ENCODE peak calls at places on chromosomes 1 and 21, in eight cellular contexts. One of them, this sample, is unnamed.

GRCh38 chr1:201501144-201501543 is 5.8 kb downstream of the CSRP1 start:
- DNase-seq in naive thymus-derived CD4-positive, alpha-beta T cell: no peak
- DNase-seq in HS-5: no peak
- DNase-seq in omental fat pad: no peak
- DNase-seq in AG09309: no peak
- DNase-seq in NCI-H2107: no peak
- DNase-seq in CD8-positive, alpha-beta T cell: no peak
- DNase-seq in activated CD4-positive, alpha-beta T cell treated with anti-CD3 and anti-CD28 coated beads, Interleukin-2, amount 10 ng/mL, durations not matched to agents 7 days and 5 days: no peak
- DNase-seq in this sample: no peak

GRCh38 chr1:27648602-27649305 is 13.8 kb upstream of the FGR start:
- DNase-seq in naive thymus-derived CD4-positive, alpha-beta T cell: no peak
- DNase-seq in HS-5: no peak
- DNase-seq in omental fat pad: no peak
- DNase-seq in AG09309: no peak
- DNase-seq in NCI-H2107: no peak
- DNase-seq in CD8-positive, alpha-beta T cell: no peak
- DNase-seq in activated CD4-positive, alpha-beta T cell treated with anti-CD3 and anti-CD28 coated beads, Interleukin-2, amount 10 ng/mL, durations not matched to agents 7 days and 5 days: no peak
- DNase-seq in this sample: no peak

GRCh38 chr21:37534431-37534830 is 167.9 kb downstream of the DYRK1A start:
- DNase-seq in naive thymus-derived CD4-positive, alpha-beta T cell: no peak
- DNase-seq in HS-5: no peak
- DNase-seq in omental fat pad: no peak
- DNase-seq in AG09309: no peak
- DNase-seq in NCI-H2107: no peak
- DNase-seq in CD8-positive, alpha-beta T cell: no peak
- DNase-seq in activated CD4-positive, alpha-beta T cell treated with anti-CD3 and anti-CD28 coated beads, Interleukin-2, amount 10 ng/mL, durations not matched to agents 7 days and 5 days: no peak
- DNase-seq in this sample: no peak

GRCh38 chr1:228339766-228340685 is 66.6 kb downstream of the TRIM11 start:
- DNase-seq in naive thymus-derived CD4-positive, alpha-beta T cell: no peak
- DNase-seq in HS-5: no peak
- DNase-seq in omental fat pad: no peak
- DNase-seq in AG09309: no peak
- DNase-seq in NCI-H2107: no peak
- DNase-seq in CD8-positive, alpha-beta T cell: no peak
- DNase-seq in activated CD4-positive, alpha-beta T cell treated with anti-CD3 and anti-CD28 coated beads, Interleukin-2, amount 10 ng/mL, durations not matched to agents 7 days and 5 days: no peak
- DNase-seq in this sample: no peak

GRCh38 chr1:237470712-237471310 is 419.9 kb downstream of the ZP4 start:
- DNase-seq in naive thymus-derived CD4-positive, alpha-beta T cell: no peak
- DNase-seq in HS-5: no peak
- DNase-seq in omental fat pad: no peak
- DNase-seq in AG09309: no peak
- DNase-seq in NCI-H2107: no peak
- DNase-seq in CD8-positive, alpha-beta T cell: no peak
- DNase-seq in activated CD4-positive, alpha-beta T cell treated with anti-CD3 and anti-CD28 coated beads, Interleukin-2, amount 10 ng/mL, durations not matched to agents 7 days and 5 days: no peak
- DNase-seq in this sample: peak; percentile 39

GRCh38 chr1:145901312-145902021 is 8.4 kb downstream of the ITGA10 start:
- DNase-seq in naive thymus-derived CD4-positive, alpha-beta T cell: no peak
- DNase-seq in HS-5: no peak
- DNase-seq in omental fat pad: no peak
- DNase-seq in AG09309: no peak
- DNase-seq in NCI-H2107: no peak
- DNase-seq in CD8-positive, alpha-beta T cell: no peak
- DNase-seq in activated CD4-positive, alpha-beta T cell treated with anti-CD3 and anti-CD28 coated beads, Interleukin-2, amount 10 ng/mL, durations not matched to agents 7 days and 5 days: no peak
- DNase-seq in this sample: no peak

GRCh38 chr1:145944532-145944931 is 13.3 kb downstream of the LIX1L start:
- DNase-seq in naive thymus-derived CD4-positive, alpha-beta T cell: no peak
- DNase-seq in HS-5: no peak
- DNase-seq in omental fat pad: no peak
- DNase-seq in AG09309: no peak
- DNase-seq in NCI-H2107: no peak
- DNase-seq in CD8-positive, alpha-beta T cell: no peak
- DNase-seq in activated CD4-positive, alpha-beta T cell treated with anti-CD3 and anti-CD28 coated beads, Interleukin-2, amount 10 ng/mL, durations not matched to agents 7 days and 5 days: no peak
- DNase-seq in this sample: no peak

GRCh38 chr1:4178501-4178900 is 278.4 kb upstream of the C1orf174 start:
- DNase-seq in naive thymus-derived CD4-positive, alpha-beta T cell: no peak
- DNase-seq in HS-5: no peak
- DNase-seq in omental fat pad: no peak
- DNase-seq in AG09309: no peak
- DNase-seq in NCI-H2107: no peak
- DNase-seq in CD8-positive, alpha-beta T cell: no peak
- DNase-seq in activated CD4-positive, alpha-beta T cell treated with anti-CD3 and anti-CD28 coated beads, Interleukin-2, amount 10 ng/mL, durations not matched to agents 7 days and 5 days: no peak
- DNase-seq in this sample: no peak

GRCh38 chr1:172697463-172698100 is 38.7 kb downstream of the FASLG start:
- DNase-seq in naive thymus-derived CD4-positive, alpha-beta T cell: peak; percentile 52
- DNase-seq in HS-5: no peak
- DNase-seq in omental fat pad: no peak
- DNase-seq in AG09309: no peak
- DNase-seq in NCI-H2107: no peak
- DNase-seq in CD8-positive, alpha-beta T cell: no peak
- DNase-seq in activated CD4-positive, alpha-beta T cell treated with anti-CD3 and anti-CD28 coated beads, Interleukin-2, amount 10 ng/mL, durations not matched to agents 7 days and 5 days: no peak
- DNase-seq in this sample: no peak

GRCh38 chr1:229230136-229230892 is 40.6 kb upstream of the RAB4A start:
- DNase-seq in naive thymus-derived CD4-positive, alpha-beta T cell: no peak
- DNase-seq in HS-5: no peak
- DNase-seq in omental fat pad: no peak
- DNase-seq in AG09309: no peak
- DNase-seq in NCI-H2107: no peak
- DNase-seq in CD8-positive, alpha-beta T cell: no peak
- DNase-seq in activated CD4-positive, alpha-beta T cell treated with anti-CD3 and anti-CD28 coated beads, Interleukin-2, amount 10 ng/mL, durations not matched to agents 7 days and 5 days: no peak
- DNase-seq in this sample: no peak

GRCh38 chr1:215595231-215595630 is 28.1 kb downstream of the KCTD3 start:
- DNase-seq in naive thymus-derived CD4-positive, alpha-beta T cell: no peak
- DNase-seq in HS-5: no peak
- DNase-seq in omental fat pad: no peak
- DNase-seq in AG09309: no peak
- DNase-seq in NCI-H2107: no peak
- DNase-seq in CD8-positive, alpha-beta T cell: no peak
- DNase-seq in activated CD4-positive, alpha-beta T cell treated with anti-CD3 and anti-CD28 coated beads, Interleukin-2, amount 10 ng/mL, durations not matched to agents 7 days and 5 days: no peak
- DNase-seq in this sample: no peak

GRCh38 chr1:212721388-212722247 is 22.0 kb upstream of the BATF3 start:
- DNase-seq in naive thymus-derived CD4-positive, alpha-beta T cell: no peak
- DNase-seq in HS-5: peak; percentile 63
- DNase-seq in omental fat pad: no peak
- DNase-seq in AG09309: peak; percentile 64
- DNase-seq in NCI-H2107: no peak
- DNase-seq in CD8-positive, alpha-beta T cell: no peak
- DNase-seq in activated CD4-positive, alpha-beta T cell treated with anti-CD3 and anti-CD28 coated beads, Interleukin-2, amount 10 ng/mL, durations not matched to agents 7 days and 5 days: peak; percentile 35
- DNase-seq in this sample: no peak

GRCh38 chr21:43847301-43847700 is 17.7 kb upstream of the AGPAT3 start:
- DNase-seq in naive thymus-derived CD4-positive, alpha-beta T cell: no peak
- DNase-seq in HS-5: no peak
- DNase-seq in omental fat pad: no peak
- DNase-seq in AG09309: no peak
- DNase-seq in NCI-H2107: no peak
- DNase-seq in CD8-positive, alpha-beta T cell: no peak
- DNase-seq in activated CD4-positive, alpha-beta T cell treated with anti-CD3 and anti-CD28 coated beads, Interleukin-2, amount 10 ng/mL, durations not matched to agents 7 days and 5 days: no peak
- DNase-seq in this sample: no peak

GRCh38 chr1:198272492-198272891 is 115.7 kb downstream of the NEK7 start:
- DNase-seq in naive thymus-derived CD4-positive, alpha-beta T cell: no peak
- DNase-seq in HS-5: no peak
- DNase-seq in omental fat pad: no peak
- DNase-seq in AG09309: no peak
- DNase-seq in NCI-H2107: no peak
- DNase-seq in CD8-positive, alpha-beta T cell: no peak
- DNase-seq in activated CD4-positive, alpha-beta T cell treated with anti-CD3 and anti-CD28 coated beads, Interleukin-2, amount 10 ng/mL, durations not matched to agents 7 days and 5 days: no peak
- DNase-seq in this sample: no peak

GRCh38 chr1:113534130-113534817 is 144.0 kb downstream of the MAGI3 start:
- DNase-seq in naive thymus-derived CD4-positive, alpha-beta T cell: no peak
- DNase-seq in HS-5: peak; percentile 61
- DNase-seq in omental fat pad: no peak
- DNase-seq in AG09309: no peak
- DNase-seq in NCI-H2107: no peak
- DNase-seq in CD8-positive, alpha-beta T cell: no peak
- DNase-seq in activated CD4-positive, alpha-beta T cell treated with anti-CD3 and anti-CD28 coated beads, Interleukin-2, amount 10 ng/mL, durations not matched to agents 7 days and 5 days: no peak
- DNase-seq in this sample: no peak

GRCh38 chr1:172603816-172604215 is 55.1 kb upstream of the FASLG start:
- DNase-seq in naive thymus-derived CD4-positive, alpha-beta T cell: no peak
- DNase-seq in HS-5: no peak
- DNase-seq in omental fat pad: no peak
- DNase-seq in AG09309: no peak
- DNase-seq in NCI-H2107: no peak
- DNase-seq in CD8-positive, alpha-beta T cell: no peak
- DNase-seq in activated CD4-positive, alpha-beta T cell treated with anti-CD3 and anti-CD28 coated beads, Interleukin-2, amount 10 ng/mL, durations not matched to agents 7 days and 5 days: no peak
- DNase-seq in this sample: no peak

GRCh38 chr1:66801176-66801575 is at the start of gene INSL5:
- DNase-seq in naive thymus-derived CD4-positive, alpha-beta T cell: no peak
- DNase-seq in HS-5: no peak
- DNase-seq in omental fat pad: no peak
- DNase-seq in AG09309: no peak
- DNase-seq in NCI-H2107: no peak
- DNase-seq in CD8-positive, alpha-beta T cell: no peak
- DNase-seq in activated CD4-positive, alpha-beta T cell treated with anti-CD3 and anti-CD28 coated beads, Interleukin-2, amount 10 ng/mL, durations not matched to agents 7 days and 5 days: no peak
- DNase-seq in this sample: no peak

GRCh38 chr21:34915364-34915834 is 133.7 kb downstream of the RUNX1 start:
- DNase-seq in naive thymus-derived CD4-positive, alpha-beta T cell: no peak
- DNase-seq in HS-5: peak; percentile 73
- DNase-seq in omental fat pad: no peak
- DNase-seq in AG09309: no peak
- DNase-seq in NCI-H2107: no peak
- DNase-seq in CD8-positive, alpha-beta T cell: no peak
- DNase-seq in activated CD4-positive, alpha-beta T cell treated with anti-CD3 and anti-CD28 coated beads, Interleukin-2, amount 10 ng/mL, durations not matched to agents 7 days and 5 days: no peak
- DNase-seq in this sample: no peak

GRCh38 chr1:113557176-113557575 is 166.9 kb downstream of the MAGI3 start:
- DNase-seq in naive thymus-derived CD4-positive, alpha-beta T cell: no peak
- DNase-seq in HS-5: no peak
- DNase-seq in omental fat pad: no peak
- DNase-seq in AG09309: no peak
- DNase-seq in NCI-H2107: no peak
- DNase-seq in CD8-positive, alpha-beta T cell: no peak
- DNase-seq in activated CD4-positive, alpha-beta T cell treated with anti-CD3 and anti-CD28 coated beads, Interleukin-2, amount 10 ng/mL, durations not matched to agents 7 days and 5 days: no peak
- DNase-seq in this sample: no peak

GRCh38 chr1:80917826-80918225 is 882.9 kb upstream of the ADGRL2 start:
- DNase-seq in naive thymus-derived CD4-positive, alpha-beta T cell: no peak
- DNase-seq in HS-5: no peak
- DNase-seq in omental fat pad: no peak
- DNase-seq in AG09309: no peak
- DNase-seq in NCI-H2107: no peak
- DNase-seq in CD8-positive, alpha-beta T cell: no peak
- DNase-seq in activated CD4-positive, alpha-beta T cell treated with anti-CD3 and anti-CD28 coated beads, Interleukin-2, amount 10 ng/mL, durations not matched to agents 7 days and 5 days: no peak
- DNase-seq in this sample: no peak

GRCh38 chr21:35136586-35137254 is 87.6 kb upstream of the RUNX1 start:
- DNase-seq in naive thymus-derived CD4-positive, alpha-beta T cell: no peak
- DNase-seq in HS-5: no peak
- DNase-seq in omental fat pad: no peak
- DNase-seq in AG09309: no peak
- DNase-seq in NCI-H2107: no peak
- DNase-seq in CD8-positive, alpha-beta T cell: no peak
- DNase-seq in activated CD4-positive, alpha-beta T cell treated with anti-CD3 and anti-CD28 coated beads, Interleukin-2, amount 10 ng/mL, durations not matched to agents 7 days and 5 days: no peak
- DNase-seq in this sample: no peak

GRCh38 chr1:206921772-206922265 is at the start of gene FCMR:
- DNase-seq in naive thymus-derived CD4-positive, alpha-beta T cell: peak; percentile 83
- DNase-seq in HS-5: no peak
- DNase-seq in omental fat pad: no peak
- DNase-seq in AG09309: no peak
- DNase-seq in NCI-H2107: no peak
- DNase-seq in CD8-positive, alpha-beta T cell: peak; percentile 53
- DNase-seq in activated CD4-positive, alpha-beta T cell treated with anti-CD3 and anti-CD28 coated beads, Interleukin-2, amount 10 ng/mL, durations not matched to agents 7 days and 5 days: peak; percentile 73
- DNase-seq in this sample: no peak

GRCh38 chr1:166971252-166971651 is 4.1 kb downstream of the ILDR2 start:
- DNase-seq in naive thymus-derived CD4-positive, alpha-beta T cell: no peak
- DNase-seq in HS-5: no peak
- DNase-seq in omental fat pad: no peak
- DNase-seq in AG09309: no peak
- DNase-seq in NCI-H2107: no peak
- DNase-seq in CD8-positive, alpha-beta T cell: no peak
- DNase-seq in activated CD4-positive, alpha-beta T cell treated with anti-CD3 and anti-CD28 coated beads, Interleukin-2, amount 10 ng/mL, durations not matched to agents 7 days and 5 days: no peak
- DNase-seq in this sample: no peak